ENCODE peak calls at places on chromosomes 4 and X, in nine cellular contexts. F is aorta; U is uterus; S is foreskin fibroblast; E is H7; L is CD8-positive, alpha-beta T cell; J is adipocyte; D is tibial artery; H is cardiac fibroblast. W is an unnamed sample.

GRCh38 chr4:20203508-20203907 is 48.2 kb upstream of the SLIT2 start:
- DNase-seq in F (no peak), U (no peak), S (peak), E (no peak), L (no peak), J (peak), D (no peak), H (peak), W (peak)

GRCh38 chrX:49761481-49761880 is 65.7 kb upstream of the PAGE1 start:
- DNase-seq in F (no peak), U (no peak), S (no peak), E (no peak), L (no peak), J (peak), D (no peak), H (peak), W (peak)

GRCh38 chr4:186725422-186726149 is 1.9 kb upstream of the FAT1 start:
- DNase-seq in F (peak), U (peak), S (peak), E (peak), L (no peak), J (peak), D (peak), H (peak), W (peak)

GRCh38 chr4:124939908-124940307 is 227.4 kb upstream of the ANKRD50 start:
- DNase-seq in F (no peak), U (no peak), S (no peak), E (no peak), L (no peak), J (no peak), D (no peak), H (no peak), W (no peak)

GRCh38 chr4:109298279-109299010 is 4.0 kb downstream of the COL25A1 start:
- DNase-seq in F (no peak), U (no peak), S (no peak), E (peak), L (no peak), J (no peak), D (no peak), H (peak), W (no peak)

GRCh38 chr4:10773656-10774055 is 89.1 kb upstream of the CLNK start:
- DNase-seq in F (no peak), U (no peak), S (no peak), E (no peak), L (no peak), J (no peak), D (no peak), H (no peak), W (no peak)

GRCh38 chr4:8913858-8914460 is 42.3 kb upstream of the HMX1 start:
- DNase-seq in F (no peak), U (no peak), S (no peak), E (peak), L (no peak), J (no peak), D (no peak), H (no peak), W (no peak)

GRCh38 chr4:36172650-36173049 is 71.7 kb downstream of the ARAP2 start:
- DNase-seq in F (no peak), U (no peak), S (no peak), E (no peak), L (no peak), J (no peak), D (no peak), H (no peak), W (no peak)

GRCh38 chrX:83022020-83022419 is 486.1 kb upstream of the POU3F4 start:
- DNase-seq in F (no peak), U (no peak), S (no peak), E (no peak), L (no peak), J (no peak), D (no peak), H (no peak), W (no peak)

GRCh38 chr4:173752610-173753009 is 222.6 kb upstream of the HAND2 start:
- DNase-seq in F (peak), U (no peak), S (no peak), E (peak), L (no peak), J (no peak), D (no peak), H (peak), W (peak)

GRCh38 chr4:6200011-6200921 is at the start of gene JAKMIP1:
- DNase-seq in F (peak), U (peak), S (peak), E (peak), L (peak), J (peak), D (peak), H (peak), W (peak)

GRCh38 chr4:3700223-3700622 is 66.0 kb upstream of the ADRA2C start:
- DNase-seq in F (peak), U (no peak), S (no peak), E (no peak), L (no peak), J (no peak), D (no peak), H (no peak), W (no peak)

GRCh38 chr4:121951570-121952110 is at the start of gene TRPC3:
- DNase-seq in F (peak), U (no peak), S (peak), E (no peak), L (peak), J (peak), D (no peak), H (peak), W (peak)

GRCh38 chrX:104681214-104681613 is 115.2 kb downstream of the IL1RAPL2 start:
- DNase-seq in F (no peak), U (no peak), S (no peak), E (no peak), L (no peak), J (no peak), D (no peak), H (no peak), W (no peak)

GRCh38 chrX:101595739-101596419 is 21.9 kb downstream of the ARMCX6 start:
- DNase-seq in F (no peak), U (peak), S (peak), E (peak), L (peak), J (peak), D (no peak), H (peak), W (peak)

GRCh38 chr4:179867300-179867878 is 2375.8 kb upstream of the TENM3 start:
- DNase-seq in F (peak), U (no peak), S (no peak), E (peak), L (no peak), J (peak), D (no peak), H (peak), W (peak)

GRCh38 chr4:149555146-149555545 is 260.5 kb downstream of the IQCM start:
- DNase-seq in F (no peak), U (no peak), S (no peak), E (no peak), L (no peak), J (peak), D (no peak), H (peak), W (no peak)

GRCh38 chrX:78708830-78709229 is 38.7 kb upstream of the LPAR4 start:
- DNase-seq in F (no peak), U (peak), S (no peak), E (no peak), L (no peak), J (no peak), D (peak), H (no peak), W (no peak)

GRCh38 chr4:116016201-116016600 is 902.8 kb upstream of the NDST4 start:
- DNase-seq in F (no peak), U (no peak), S (peak), E (no peak), L (no peak), J (peak), D (no peak), H (peak), W (no peak)

GRCh38 chr4:25552580-25553271 is 102.9 kb upstream of the SLC34A2 start:
- DNase-seq in F (no peak), U (no peak), S (no peak), E (no peak), L (no peak), J (no peak), D (no peak), H (no peak), W (no peak)

GRCh38 chr4:13893221-13893620 is 265.7 kb upstream of the BOD1L1 start:
- DNase-seq in F (no peak), U (no peak), S (no peak), E (no peak), L (no peak), J (no peak), D (no peak), H (no peak), W (no peak)

GRCh38 chrX:134727363-134727762 is 69.1 kb upstream of the PLAC1 start:
- DNase-seq in F (no peak), U (no peak), S (no peak), E (no peak), L (no peak), J (no peak), D (no peak), H (no peak), W (no peak)

GRCh38 chr4:47729086-47729763 is 108.6 kb downstream of the CORIN start:
- DNase-seq in F (no peak), U (no peak), S (no peak), E (no peak), L (no peak), J (peak), D (no peak), H (no peak), W (no peak)

GRCh38 chr4:127782275-127783025 is at the start of gene HSPA4L:
- DNase-seq in F (peak), U (peak), S (peak), E (peak), L (peak), J (peak), D (peak), H (peak), W (peak)

GRCh38 chr4:31192372-31192771 is 472.2 kb downstream of the PCDH7 start:
- DNase-seq in F (no peak), U (no peak), S (no peak), E (no peak), L (no peak), J (peak), D (no peak), H (peak), W (no peak)

GRCh38 chr4:11724731-11725130 is 296.0 kb upstream of the HS3ST1 start:
- DNase-seq in F (no peak), U (no peak), S (no peak), E (no peak), L (no peak), J (peak), D (no peak), H (peak), W (no peak)

GRCh38 chrX:314049-314448 is 4.5 kb downstream of the GTPBP6 start:
- DNase-seq in F (peak), U (no peak), S (no peak), E (no peak), L (no peak), J (no peak), D (no peak), H (no peak), W (no peak)

GRCh38 chrX:1601768-1602085 is 10.3 kb downstream of the AKAP17A start:
- DNase-seq in F (no peak), U (no peak), S (no peak), E (peak), L (no peak), J (no peak), D (no peak), H (no peak), W (no peak)

GRCh38 chr4:163941221-163941865 is 446.9 kb downstream of the TMA16 start:
- DNase-seq in F (no peak), U (no peak), S (no peak), E (no peak), L (no peak), J (no peak), D (no peak), H (no peak), W (no peak)

GRCh38 chr4:172892300-172892699 is 276.3 kb upstream of the GALNT7 start:
- DNase-seq in F (no peak), U (no peak), S (no peak), E (no peak), L (no peak), J (no peak), D (no peak), H (peak), W (peak)

DNA sequence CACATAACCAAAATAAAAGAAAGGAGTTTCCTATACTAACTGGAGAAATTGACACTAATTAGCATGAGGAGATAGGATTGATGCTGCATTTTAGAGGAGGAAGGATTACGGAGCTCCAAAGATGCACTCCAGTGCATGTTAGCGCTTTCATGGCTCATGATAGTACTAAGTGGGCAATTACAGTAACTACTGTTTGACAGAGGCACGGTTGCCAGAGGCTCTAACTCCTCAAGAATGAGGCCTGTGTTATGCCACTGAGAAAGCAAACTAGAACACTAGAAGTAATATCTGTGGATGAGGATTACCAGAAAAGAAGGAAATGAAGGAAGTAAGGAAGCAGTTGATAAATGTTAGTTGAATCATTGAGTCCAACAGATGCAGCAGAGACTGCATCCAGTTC is 19.6 kb upstream of the PDGFC start:
- DNase-seq in F (no peak), U (no peak), S (no peak), E (no peak), L (no peak), J (no peak), D (no peak), H (no peak), W (no peak)
- H3K4me3 ChIP-seq in F (no peak), U (no peak), S (no peak), E (no peak), L (no peak), J (no peak), D (no peak), H (no peak), W (no peak)

DNA sequence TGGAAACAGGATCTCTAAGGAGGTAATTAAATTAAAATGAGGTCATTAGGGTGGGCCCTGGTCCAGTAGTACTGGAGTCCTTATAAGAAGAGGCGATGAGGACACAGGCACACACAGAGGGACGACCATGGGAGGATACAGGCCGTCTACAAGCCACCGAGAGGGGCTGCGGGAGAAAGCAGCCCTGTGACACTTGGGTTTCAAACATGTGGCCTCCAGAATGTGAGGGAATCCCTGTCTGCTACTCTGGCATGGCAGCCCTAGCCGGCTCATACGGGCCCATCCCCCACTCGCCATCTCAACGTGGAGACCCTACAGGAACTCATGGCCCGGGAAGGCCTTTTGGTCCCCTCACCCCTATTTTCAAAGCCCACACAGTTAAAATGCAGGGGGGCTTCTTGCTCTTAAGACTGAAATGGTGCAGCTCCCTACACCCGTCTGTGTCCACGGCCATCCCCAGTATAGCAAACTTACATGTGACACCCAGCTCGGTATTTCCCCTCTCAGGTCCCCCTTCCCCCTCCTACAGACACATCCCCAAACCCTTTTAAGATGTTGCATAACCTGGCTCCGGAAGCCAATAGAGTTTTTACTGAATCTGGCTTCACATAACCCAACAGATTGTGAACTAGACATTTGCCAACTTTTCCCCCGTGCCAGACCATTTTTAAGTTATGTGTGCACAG is 124.1 kb upstream of the TBL1X start:
- DNase-seq in F (peak), U (peak), S (peak), E (peak), L (peak), J (peak), D (peak), H (peak), W (peak)
- H3K4me3 ChIP-seq in F (no peak), U (no peak), S (no peak), E (no peak), L (peak), J (peak), D (peak), H (no peak), W (peak)

DNA sequence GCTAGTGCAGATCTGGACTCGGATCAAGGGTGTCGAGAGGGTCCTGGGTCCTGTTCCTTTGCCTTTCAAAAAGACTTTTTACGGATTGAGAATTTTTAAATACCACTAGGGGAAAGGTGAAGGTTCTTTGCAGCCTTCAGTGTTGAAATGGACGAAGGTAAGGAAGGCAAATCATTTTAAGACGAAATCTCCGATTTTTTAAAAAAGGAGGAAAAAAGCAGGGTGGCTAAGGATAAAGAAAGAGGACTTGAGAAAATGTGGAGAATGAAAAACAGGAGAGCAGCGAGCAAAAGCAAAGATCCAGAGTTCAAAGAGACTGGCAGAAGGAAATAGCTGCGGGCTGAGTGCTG is 333 bp downstream of the EPHA5 start:
- DNase-seq in F (no peak), U (no peak), S (no peak), E (no peak), L (no peak), J (no peak), D (no peak), H (no peak), W (no peak)
- H3K4me3 ChIP-seq in F (peak), U (peak), S (no peak), E (peak), L (no peak), J (peak), D (peak), H (peak), W (peak)

GRCh38 chrX:153762636-153763173 is 1.3 kb upstream of the PLXNB3 start:
- DNase-seq in F (peak), U (no peak), S (no peak), E (peak), L (no peak), J (no peak), D (no peak), H (no peak), W (no peak)

GRCh38 chrX:153764786-153765137 is 713 bp downstream of the PLXNB3 start:
- DNase-seq in F (peak), U (peak), S (no peak), E (peak), L (no peak), J (no peak), D (no peak), H (no peak), W (no peak)

GRCh38 chrX:153763298-153763932 is 634 bp upstream of the PLXNB3 start:
- DNase-seq in F (peak), U (peak), S (no peak), E (peak), L (no peak), J (no peak), D (no peak), H (no peak), W (no peak)

GRCh38 chrX:153763989-153764755 is at the start of gene PLXNB3:
- DNase-seq in F (peak), U (peak), S (peak), E (peak), L (peak), J (peak), D (peak), H (peak), W (peak)

GRCh38 chrX:153761863-153762262 is 2.2 kb upstream of the PLXNB3 start:
- DNase-seq in F (no peak), U (no peak), S (no peak), E (peak), L (no peak), J (no peak), D (no peak), H (no peak), W (no peak)
- H3K4me3 ChIP-seq in F (no peak), U (no peak), S (no peak), E (no peak), L (no peak), J (no peak), D (no peak), H (no peak), W (no peak)

GRCh38 chr4:183099537-183100297 is 660 bp downstream of the WWC2 start:
- DNase-seq in F (peak), U (peak), S (no peak), E (peak), L (no peak), J (peak), D (peak), H (no peak), W (peak)

GRCh38 chr4:183098723-183099536 is at the start of gene WWC2:
- DNase-seq in F (peak), U (peak), S (peak), E (peak), L (peak), J (peak), D (peak), H (peak), W (peak)

GRCh38 chr4:183101956-183102480 is 3.0 kb downstream of the WWC2 start:
- DNase-seq in F (no peak), U (no peak), S (no peak), E (no peak), L (no peak), J (no peak), D (no peak), H (no peak), W (no peak)

GRCh38 chr4:183100827-183101226 is 1.8 kb downstream of the WWC2 start:
- DNase-seq in F (no peak), U (no peak), S (no peak), E (no peak), L (no peak), J (no peak), D (no peak), H (no peak), W (no peak)

DNA sequence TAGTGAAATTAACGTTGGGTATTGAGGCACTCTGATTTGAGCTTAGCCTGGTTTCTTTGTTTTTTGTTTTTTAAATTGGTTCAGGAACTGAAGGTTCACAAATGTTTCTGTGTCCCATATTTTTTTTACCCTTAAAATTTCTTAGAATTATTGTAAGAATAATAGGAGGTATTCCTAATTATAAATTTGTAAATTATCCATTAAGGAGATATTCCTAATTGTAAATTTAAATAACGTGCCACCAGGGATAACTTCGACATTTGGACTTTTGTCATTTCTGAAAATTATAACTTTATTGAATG is 1.2 kb downstream of the WWC2 start:
- DNase-seq in F (no peak), U (no peak), S (no peak), E (no peak), L (no peak), J (no peak), D (no peak), H (no peak), W (no peak)
- H3K4me3 ChIP-seq in F (peak), U (peak), S (peak), E (peak), L (peak), J (peak), D (peak), H (peak), W (peak)

DNA sequence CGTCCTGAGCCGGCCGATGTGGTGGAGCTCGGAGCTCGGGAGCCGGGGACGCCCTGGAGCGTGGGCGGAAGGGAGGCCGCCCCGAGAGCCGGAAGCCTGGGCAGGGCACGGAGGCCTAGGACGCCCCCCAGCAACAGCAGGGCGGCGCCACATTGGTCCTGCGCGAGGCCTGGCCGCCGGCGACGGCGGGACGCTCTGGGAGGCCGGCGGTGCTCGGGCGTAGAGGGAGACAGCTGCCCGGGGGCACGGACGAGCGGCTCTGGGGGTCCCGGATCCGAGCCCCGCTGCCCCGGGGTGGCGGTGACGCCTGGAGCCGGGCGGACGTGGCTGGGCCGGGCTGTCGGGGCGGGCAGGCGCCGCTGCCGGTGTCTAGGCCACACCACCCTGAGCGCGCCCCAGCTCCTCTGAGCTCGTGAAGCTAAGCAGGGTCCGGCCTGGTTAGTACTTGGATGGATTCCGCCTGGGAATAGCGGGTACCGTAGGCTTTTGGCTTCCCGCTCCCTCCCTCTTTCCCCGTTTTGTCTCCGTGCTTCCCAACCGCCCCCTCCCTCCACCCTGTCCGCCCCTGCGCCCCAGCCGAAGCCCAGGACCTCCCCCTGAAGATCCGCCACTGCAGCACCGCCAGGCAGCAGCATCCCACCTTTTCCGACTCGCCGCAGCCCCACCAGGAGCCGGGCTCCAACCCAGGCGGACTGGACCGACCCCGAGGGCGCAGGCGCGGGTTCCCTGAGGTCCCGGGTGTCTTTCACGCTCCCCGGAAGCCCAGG is 12.1 kb downstream of the FRG2 start:
- DNase-seq in F (no peak), U (no peak), S (no peak), E (peak), L (no peak), J (no peak), D (no peak), H (peak), W (peak)
- H3K4me3 ChIP-seq in F (no peak), U (no peak), S (no peak), E (peak), L (no peak), J (peak), D (no peak), H (no peak), W (peak)

W was measured in A673.